ENCODE peak calls at places on chromosome 9, in seven cellular contexts. U is amniotic epithelial cell; G is coronary artery; T is CD4-positive, alpha-beta memory T cell; F is lung microvascular endothelial cell; O is GM13976; Y is anterior cingulate cortex. E is an unnamed sample.

GRCh38 chr9:99732715-99733114 is 89.0 kb upstream of the NR4A3 start:
- DNase-seq in G (no peak), O (no peak), T (no peak), Y (no peak), U (peak), F (peak), E (no peak)

GRCh38 chr9:120928720-120929389 is 2.3 kb upstream of the TRAF1 start:
- DNase-seq in G (peak), F (peak), U (peak), O (peak), Y (peak), T (peak), E (peak)

GRCh38 chr9:91817493-91818225 is 132.4 kb downstream of the ROR2 start:
- DNase-seq in Y (no peak), T (no peak), U (peak), O (no peak), G (no peak), F (no peak), E (no peak)

GRCh38 chr9:111920531-111920930 is 23.9 kb downstream of the UGCG start:
- DNase-seq in U (no peak), G (no peak), O (no peak), F (no peak), Y (no peak), T (no peak), E (no peak)

GRCh38 chr9:126148523-126148870 is 178.1 kb upstream of the MVB12B start:
- DNase-seq in G (peak), T (no peak), U (no peak), O (no peak), F (no peak), Y (no peak), E (no peak)

GRCh38 chr9:85940275-85940831 is 593 bp upstream of the NAA35 start:
- DNase-seq in F (no peak), U (no peak), T (no peak), Y (no peak), O (no peak), G (no peak), E (no peak)

GRCh38 chr9:76817489-76817888 is 53.3 kb downstream of the PCA3 start:
- DNase-seq in U (peak), G (no peak), T (no peak), O (no peak), Y (no peak), F (peak), E (no peak)

GRCh38 chr9:120438111-120438510 is 141.9 kb downstream of the CDK5RAP2 start:
- DNase-seq in O (no peak), G (no peak), T (peak), F (peak), Y (no peak), U (peak), E (no peak)

GRCh38 chr9:107292811-107293554 is 9.9 kb downstream of the RAD23B start:
- DNase-seq in U (peak), Y (no peak), O (no peak), G (no peak), T (no peak), F (no peak), E (no peak)

GRCh38 chr9:107756091-107756490 is 266.5 kb upstream of the KLF4 start:
- DNase-seq in U (no peak), F (no peak), Y (no peak), O (no peak), T (no peak), G (no peak), E (no peak)

GRCh38 chr9:109251080-109251775 is 69.6 kb downstream of the EPB41L4B start:
- DNase-seq in F (peak), T (no peak), Y (no peak), O (no peak), G (no peak), U (peak), E (no peak)

GRCh38 chr9:98482248-98482647 is 226.5 kb downstream of the GABBR2 start:
- DNase-seq in Y (no peak), F (no peak), U (no peak), T (no peak), O (no peak), G (no peak), E (no peak)

GRCh38 chr9:71036501-71036900 is 84.9 kb downstream of the TRPM3 start:
- DNase-seq in U (peak), Y (peak), O (no peak), T (no peak), G (no peak), F (peak), E (peak)

GRCh38 chr9:117825609-117826347 is 121.6 kb downstream of the TLR4 start:
- DNase-seq in G (no peak), F (no peak), Y (no peak), O (no peak), U (no peak), T (peak), E (no peak)

GRCh38 chr9:23830949-23831730 is 5.1 kb upstream of the ELAVL2 start:
- DNase-seq in Y (no peak), O (no peak), G (no peak), T (no peak), F (no peak), U (no peak), E (no peak)

GRCh38 chr9:89797970-89798369 is 193.2 kb downstream of the GADD45G start:
- DNase-seq in F (no peak), T (no peak), Y (no peak), U (no peak), G (no peak), O (no peak), E (no peak)

GRCh38 chr9:135711881-135712280 is 9.9 kb downstream of the KCNT1 start:
- DNase-seq in O (no peak), U (no peak), T (no peak), F (no peak), G (no peak), Y (no peak), E (no peak)

GRCh38 chr9:89576404-89576824 is 28.4 kb upstream of the GADD45G start:
- DNase-seq in F (peak), O (no peak), U (peak), G (no peak), T (peak), Y (no peak), E (peak)

GRCh38 chr9:137083418-137084004 is 3.3 kb upstream of the MAN1B1 start:
- DNase-seq in Y (peak), G (no peak), T (no peak), U (peak), O (no peak), F (peak), E (peak)

GRCh38 chr9:21817176-21817575 is 14.7 kb downstream of the MTAP start:
- DNase-seq in U (peak), Y (no peak), O (no peak), F (peak), G (no peak), T (no peak), E (no peak)

GRCh38 chr9:86445636-86446035 is 91.4 kb upstream of the TUT7 start:
- DNase-seq in Y (no peak), U (peak), O (no peak), G (no peak), F (no peak), T (no peak), E (no peak)

GRCh38 chr9:88775037-88775471 is 216.2 kb upstream of the S1PR3 start:
- DNase-seq in G (no peak), Y (no peak), F (peak), U (peak), T (no peak), O (no peak), E (no peak)

GRCh38 chr9:37952731-37953130 is 48.8 kb upstream of the SLC25A51 start:
- DNase-seq in U (peak), Y (no peak), G (no peak), F (peak), O (no peak), T (no peak), E (no peak)

GRCh38 chr9:30197954-30198353 is 2186.5 kb upstream of the ACO1 start:
- DNase-seq in O (no peak), T (no peak), G (no peak), Y (no peak), U (no peak), F (no peak), E (no peak)

GRCh38 chr9:94993141-94993820 is 266.8 kb downstream of the AOPEP start:
- DNase-seq in T (no peak), O (no peak), F (no peak), G (no peak), Y (no peak), U (no peak), E (no peak)

GRCh38 chr9:69180670-69181069 is 6.6 kb downstream of the TJP2 start:
- DNase-seq in O (no peak), Y (peak), F (peak), T (peak), G (peak), U (peak), E (no peak)

GRCh38 chr9:108142504-108143201 is 653.1 kb upstream of the KLF4 start:
- DNase-seq in Y (peak), G (peak), O (no peak), U (peak), T (no peak), F (peak), E (peak)

GRCh38 chr9:90023861-90024260 is 419.0 kb downstream of the GADD45G start:
- DNase-seq in G (no peak), U (no peak), F (no peak), Y (no peak), O (no peak), T (no peak), E (no peak)

GRCh38 chr9:14616188-14616982 is 76.8 kb downstream of the ZDHHC21 start:
- DNase-seq in Y (no peak), O (no peak), F (peak), G (no peak), T (peak), U (peak), E (peak)

GRCh38 chr9:69599232-69599971 is 72.8 kb downstream of the APBA1 start:
- DNase-seq in U (no peak), T (no peak), O (no peak), G (no peak), Y (no peak), F (no peak), E (no peak)

GRCh38 chr9:129665008-129665771 is at the start of gene PRRX2:
- DNase-seq in F (no peak), T (peak), Y (no peak), G (no peak), O (peak), U (no peak), E (no peak)

GRCh38 chr9:35051069-35051967 is 21.1 kb downstream of the VCP start:
- DNase-seq in O (peak), G (no peak), U (peak), Y (no peak), F (peak), T (peak), E (peak)